ENCODE peak calls at places on chromosomes 12 and 14, in nine cellular contexts. One of them, this sample, is unnamed.

GRCh38 chr14:73719361-73719760 is 5.2 kb upstream of the PNMA1 start:
- DNase-seq in nephron progenitor cell: no peak
- DNase-seq in activated CD4-positive, CD25-positive, alpha-beta regulatory T cell: no peak
- DNase-seq in A549: no peak
- DNase-seq in brain microvascular endothelial cell: no peak
- DNase-seq in nucleus accumbens: no peak
- DNase-seq in uterus: no peak
- DNase-seq in IMR-90: no peak
- DNase-seq in fibroblast of lung: no peak
- DNase-seq in this sample: no peak

GRCh38 chr12:132986885-132987225 is 688 bp downstream of the ZNF26 start:
- DNase-seq in IMR-90: peak; percentile 27
- DNase-seq in A549: peak; percentile 20
- DNase-seq in fibroblast of lung: no peak
- DNase-seq in brain microvascular endothelial cell: peak; percentile 12
- DNase-seq in uterus: no peak
- DNase-seq in nephron progenitor cell: no peak
- DNase-seq in nucleus accumbens: no peak
- DNase-seq in activated CD4-positive, CD25-positive, alpha-beta regulatory T cell: no peak
- DNase-seq in this sample: no peak

GRCh38 chr12:123396543-123396942 is 12.6 kb downstream of the KMT5A start:
- DNase-seq in uterus: no peak
- DNase-seq in activated CD4-positive, CD25-positive, alpha-beta regulatory T cell: no peak
- DNase-seq in A549: no peak
- DNase-seq in fibroblast of lung: no peak
- DNase-seq in nephron progenitor cell: no peak
- DNase-seq in IMR-90: no peak
- DNase-seq in nucleus accumbens: no peak
- DNase-seq in brain microvascular endothelial cell: no peak
- DNase-seq in this sample: no peak

GRCh38 chr14:104341532-104342434 is 203.4 kb downstream of the KIF26A start:
- DNase-seq in uterus: peak; percentile 12
- DNase-seq in nephron progenitor cell: peak; percentile 74
- DNase-seq in A549: peak; percentile 81
- DNase-seq in IMR-90: no peak
- DNase-seq in activated CD4-positive, CD25-positive, alpha-beta regulatory T cell: no peak
- DNase-seq in nucleus accumbens: no peak
- DNase-seq in brain microvascular endothelial cell: peak; percentile 3
- DNase-seq in fibroblast of lung: no peak
- DNase-seq in this sample: no peak

GRCh38 chr12:46855760-46856159 is 30.0 kb upstream of the SLC38A4 start:
- DNase-seq in fibroblast of lung: no peak
- DNase-seq in nephron progenitor cell: no peak
- DNase-seq in A549: no peak
- DNase-seq in brain microvascular endothelial cell: no peak
- DNase-seq in nucleus accumbens: no peak
- DNase-seq in IMR-90: no peak
- DNase-seq in uterus: no peak
- DNase-seq in activated CD4-positive, CD25-positive, alpha-beta regulatory T cell: no peak
- DNase-seq in this sample: no peak

GRCh38 chr14:95814363-95815225 is 62.0 kb upstream of the TUNAR start:
- DNase-seq in brain microvascular endothelial cell: no peak
- DNase-seq in uterus: no peak
- DNase-seq in IMR-90: no peak
- DNase-seq in fibroblast of lung: no peak
- DNase-seq in nucleus accumbens: no peak
- DNase-seq in activated CD4-positive, CD25-positive, alpha-beta regulatory T cell: no peak
- DNase-seq in A549: no peak
- DNase-seq in nephron progenitor cell: no peak
- DNase-seq in this sample: no peak

GRCh38 chr12:83477706-83478105 is 791.0 kb downstream of the TMTC2 start:
- DNase-seq in IMR-90: no peak
- DNase-seq in A549: no peak
- DNase-seq in brain microvascular endothelial cell: no peak
- DNase-seq in uterus: no peak
- DNase-seq in activated CD4-positive, CD25-positive, alpha-beta regulatory T cell: no peak
- DNase-seq in fibroblast of lung: no peak
- DNase-seq in nucleus accumbens: no peak
- DNase-seq in nephron progenitor cell: no peak
- DNase-seq in this sample: no peak

GRCh38 chr12:99505805-99506204 is 141.7 kb upstream of the GARIN6 start:
- DNase-seq in uterus: no peak
- DNase-seq in nephron progenitor cell: no peak
- DNase-seq in A549: no peak
- DNase-seq in fibroblast of lung: no peak
- DNase-seq in IMR-90: no peak
- DNase-seq in brain microvascular endothelial cell: no peak
- DNase-seq in nucleus accumbens: no peak
- DNase-seq in activated CD4-positive, CD25-positive, alpha-beta regulatory T cell: no peak
- DNase-seq in this sample: no peak

GRCh38 chr12:93139028-93139665 is 210.1 kb upstream of the EEA1 start:
- DNase-seq in A549: no peak
- DNase-seq in fibroblast of lung: no peak
- DNase-seq in uterus: no peak
- DNase-seq in nucleus accumbens: no peak
- DNase-seq in brain microvascular endothelial cell: no peak
- DNase-seq in activated CD4-positive, CD25-positive, alpha-beta regulatory T cell: no peak
- DNase-seq in IMR-90: no peak
- DNase-seq in nephron progenitor cell: no peak
- DNase-seq in this sample: no peak

GRCh38 chr12:93094988-93095737 is 166.1 kb upstream of the EEA1 start:
- DNase-seq in fibroblast of lung: no peak
- DNase-seq in nephron progenitor cell: no peak
- DNase-seq in IMR-90: no peak
- DNase-seq in A549: no peak
- DNase-seq in uterus: no peak
- DNase-seq in nucleus accumbens: no peak
- DNase-seq in brain microvascular endothelial cell: no peak
- DNase-seq in activated CD4-positive, CD25-positive, alpha-beta regulatory T cell: no peak
- DNase-seq in this sample: no peak

GRCh38 chr12:188910-189621 is 24.9 kb downstream of the SLC6A12 start:
- DNase-seq in activated CD4-positive, CD25-positive, alpha-beta regulatory T cell: no peak
- DNase-seq in nephron progenitor cell: peak; percentile 83
- DNase-seq in brain microvascular endothelial cell: peak; percentile 24
- DNase-seq in IMR-90: peak; percentile 45
- DNase-seq in fibroblast of lung: peak; percentile 48
- DNase-seq in A549: peak; percentile 85
- DNase-seq in uterus: no peak
- DNase-seq in nucleus accumbens: peak; percentile 60
- DNase-seq in this sample: no peak

GRCh38 chr12:57268264-57268663 is 17.3 kb upstream of the STAC3 start:
- DNase-seq in IMR-90: peak; percentile 76
- DNase-seq in fibroblast of lung: no peak
- DNase-seq in activated CD4-positive, CD25-positive, alpha-beta regulatory T cell: no peak
- DNase-seq in nucleus accumbens: no peak
- DNase-seq in brain microvascular endothelial cell: no peak
- DNase-seq in A549: no peak
- DNase-seq in nephron progenitor cell: no peak
- DNase-seq in uterus: no peak
- DNase-seq in this sample: no peak

GRCh38 chr12:76236640-76237039 is 111.6 kb downstream of the BBS10 start:
- DNase-seq in activated CD4-positive, CD25-positive, alpha-beta regulatory T cell: no peak
- DNase-seq in nephron progenitor cell: no peak
- DNase-seq in fibroblast of lung: no peak
- DNase-seq in brain microvascular endothelial cell: peak; percentile 73
- DNase-seq in A549: peak; percentile 53
- DNase-seq in nucleus accumbens: no peak
- DNase-seq in uterus: no peak
- DNase-seq in IMR-90: peak; percentile 54
- DNase-seq in this sample: no peak

GRCh38 chr12:105820407-105821140 is 318.2 kb downstream of the NUAK1 start:
- DNase-seq in nucleus accumbens: no peak
- DNase-seq in fibroblast of lung: peak; percentile 52
- DNase-seq in IMR-90: peak; percentile 22
- DNase-seq in activated CD4-positive, CD25-positive, alpha-beta regulatory T cell: no peak
- DNase-seq in uterus: peak; percentile 52
- DNase-seq in A549: no peak
- DNase-seq in brain microvascular endothelial cell: peak; percentile 40
- DNase-seq in nephron progenitor cell: no peak
- DNase-seq in this sample: no peak

GRCh38 chr14:56211844-56212243 is 93.6 kb downstream of the PELI2 start:
- DNase-seq in brain microvascular endothelial cell: no peak
- DNase-seq in nephron progenitor cell: no peak
- DNase-seq in A549: no peak
- DNase-seq in activated CD4-positive, CD25-positive, alpha-beta regulatory T cell: no peak
- DNase-seq in fibroblast of lung: no peak
- DNase-seq in nucleus accumbens: no peak
- DNase-seq in uterus: no peak
- DNase-seq in IMR-90: no peak
- DNase-seq in this sample: no peak

GRCh38 chr14:94320243-94320642 is 2.9 kb downstream of the SERPINA6 start:
- DNase-seq in brain microvascular endothelial cell: no peak
- DNase-seq in nephron progenitor cell: no peak
- DNase-seq in A549: no peak
- DNase-seq in IMR-90: no peak
- DNase-seq in fibroblast of lung: no peak
- DNase-seq in nucleus accumbens: no peak
- DNase-seq in activated CD4-positive, CD25-positive, alpha-beta regulatory T cell: no peak
- DNase-seq in uterus: no peak
- DNase-seq in this sample: no peak